ENCODE peak calls at places on chromosomes 7 and 10, in nine cellular contexts. One of them, this sample, is unnamed.

GRCh38 chr10:116270691-116271592 is 2.1 kb downstream of the GFRA1 start:
- DNase-seq in HFF-Myc: no peak
- DNase-seq in uterus: peak; percentile 26
- DNase-seq in neural progenitor cell: peak; percentile 69
- DNase-seq in stomach: no peak
- DNase-seq in suprapubic skin: no peak
- DNase-seq in transverse colon: no peak
- DNase-seq in GM06990: no peak
- DNase-seq in fibroblast of lung: peak; percentile 15
- DNase-seq in this sample: no peak

GRCh38 chr10:6920072-6921019 is 340.3 kb upstream of the PRKCQ start:
- DNase-seq in fibroblast of lung: peak; percentile 52
- DNase-seq in stomach: peak; percentile 82
- DNase-seq in uterus: peak; percentile 67
- DNase-seq in GM06990: peak; percentile 52
- DNase-seq in suprapubic skin: no peak
- DNase-seq in HFF-Myc: no peak
- DNase-seq in transverse colon: peak; percentile 77
- DNase-seq in neural progenitor cell: peak; percentile 87
- DNase-seq in this sample: peak; percentile 7

GRCh38 chr10:118767297-118768040 is 12.7 kb upstream of the CACUL1 start:
- DNase-seq in neural progenitor cell: no peak
- DNase-seq in GM06990: no peak
- DNase-seq in transverse colon: no peak
- DNase-seq in fibroblast of lung: no peak
- DNase-seq in stomach: no peak
- DNase-seq in uterus: no peak
- DNase-seq in suprapubic skin: no peak
- DNase-seq in HFF-Myc: no peak
- DNase-seq in this sample: no peak

GRCh38 chr7:129670636-129671035 is 59.1 kb downstream of the NRF1 start:
- DNase-seq in stomach: no peak
- DNase-seq in suprapubic skin: no peak
- DNase-seq in uterus: no peak
- DNase-seq in GM06990: no peak
- DNase-seq in fibroblast of lung: peak; percentile 31
- DNase-seq in transverse colon: no peak
- DNase-seq in HFF-Myc: no peak
- DNase-seq in neural progenitor cell: no peak
- DNase-seq in this sample: no peak

GRCh38 chr10:69073025-69073424 is 14.9 kb upstream of the SRGN start:
- DNase-seq in uterus: no peak
- DNase-seq in transverse colon: no peak
- DNase-seq in fibroblast of lung: no peak
- DNase-seq in stomach: no peak
- DNase-seq in neural progenitor cell: no peak
- DNase-seq in HFF-Myc: no peak
- DNase-seq in suprapubic skin: no peak
- DNase-seq in GM06990: no peak
- DNase-seq in this sample: no peak

GRCh38 chr10:122954731-122955050 is 664 bp upstream of the C10orf88 start:
- DNase-seq in HFF-Myc: no peak
- DNase-seq in transverse colon: no peak
- DNase-seq in fibroblast of lung: no peak
- DNase-seq in suprapubic skin: no peak
- DNase-seq in uterus: no peak
- DNase-seq in stomach: no peak
- DNase-seq in neural progenitor cell: no peak
- DNase-seq in GM06990: no peak
- DNase-seq in this sample: no peak

GRCh38 chr10:58157076-58157766 is 110.5 kb downstream of the IPMK start:
- DNase-seq in fibroblast of lung: peak; percentile 99
- DNase-seq in suprapubic skin: no peak
- DNase-seq in neural progenitor cell: no peak
- DNase-seq in uterus: no peak
- DNase-seq in GM06990: no peak
- DNase-seq in stomach: peak; percentile 46
- DNase-seq in HFF-Myc: peak; percentile 99
- DNase-seq in transverse colon: no peak
- DNase-seq in this sample: peak; percentile 83

GRCh38 chr7:117990834-117991233 is 117.6 kb upstream of the CTTNBP2 start:
- DNase-seq in HFF-Myc: no peak
- DNase-seq in fibroblast of lung: no peak
- DNase-seq in uterus: no peak
- DNase-seq in stomach: no peak
- DNase-seq in transverse colon: no peak
- DNase-seq in suprapubic skin: no peak
- DNase-seq in neural progenitor cell: no peak
- DNase-seq in GM06990: no peak
- DNase-seq in this sample: no peak

GRCh38 chr7:91266931-91267557 is 2.8 kb downstream of the FZD1 start:
- DNase-seq in fibroblast of lung: peak; percentile 20
- DNase-seq in uterus: no peak
- DNase-seq in suprapubic skin: no peak
- DNase-seq in stomach: no peak
- DNase-seq in neural progenitor cell: peak; percentile 43
- DNase-seq in transverse colon: no peak
- DNase-seq in GM06990: no peak
- DNase-seq in HFF-Myc: no peak
- DNase-seq in this sample: no peak

GRCh38 chr10:99827906-99828305 is 45.5 kb downstream of the ABCC2 start:
- DNase-seq in transverse colon: no peak
- DNase-seq in GM06990: no peak
- DNase-seq in fibroblast of lung: peak; percentile 32
- DNase-seq in suprapubic skin: no peak
- DNase-seq in neural progenitor cell: no peak
- DNase-seq in stomach: no peak
- DNase-seq in uterus: no peak
- DNase-seq in HFF-Myc: peak; percentile 54
- DNase-seq in this sample: no peak

GRCh38 chr10:107163904-107164861 is at the start of gene SORCS1:
- DNase-seq in HFF-Myc: no peak
- DNase-seq in neural progenitor cell: peak; percentile 87
- DNase-seq in uterus: peak; percentile 19
- DNase-seq in fibroblast of lung: peak; percentile 7
- DNase-seq in GM06990: no peak
- DNase-seq in suprapubic skin: no peak
- DNase-seq in stomach: no peak
- DNase-seq in transverse colon: peak; percentile 16
- DNase-seq in this sample: no peak

GRCh38 chr7:4531236-4531635 is 150.9 kb upstream of the FOXK1 start:
- DNase-seq in GM06990: no peak
- DNase-seq in HFF-Myc: no peak
- DNase-seq in suprapubic skin: no peak
- DNase-seq in stomach: no peak
- DNase-seq in fibroblast of lung: no peak
- DNase-seq in neural progenitor cell: no peak
- DNase-seq in uterus: no peak
- DNase-seq in transverse colon: no peak
- DNase-seq in this sample: no peak

GRCh38 chr7:40329601-40330153 is 194.9 kb downstream of the SUGCT start:
- DNase-seq in stomach: no peak
- DNase-seq in HFF-Myc: peak; percentile 40
- DNase-seq in transverse colon: no peak
- DNase-seq in GM06990: no peak
- DNase-seq in neural progenitor cell: peak; percentile 35
- DNase-seq in suprapubic skin: no peak
- DNase-seq in uterus: no peak
- DNase-seq in fibroblast of lung: peak; percentile 57
- DNase-seq in this sample: no peak

GRCh38 chr10:22437620-22438588 is 92.6 kb downstream of the SPAG6 start:
- DNase-seq in suprapubic skin: no peak
- DNase-seq in transverse colon: no peak
- DNase-seq in GM06990: no peak
- DNase-seq in fibroblast of lung: peak; percentile 36
- DNase-seq in uterus: peak; percentile 58
- DNase-seq in neural progenitor cell: peak; percentile 23
- DNase-seq in HFF-Myc: no peak
- DNase-seq in stomach: peak; percentile 30
- DNase-seq in this sample: no peak

GRCh38 chr10:94409016-94409657 is 6.8 kb downstream of the TBC1D12 start:
- DNase-seq in fibroblast of lung: peak; percentile 47
- DNase-seq in GM06990: no peak
- DNase-seq in stomach: no peak
- DNase-seq in uterus: no peak
- DNase-seq in neural progenitor cell: peak; percentile 50
- DNase-seq in suprapubic skin: no peak
- DNase-seq in transverse colon: no peak
- DNase-seq in HFF-Myc: no peak
- DNase-seq in this sample: no peak

GRCh38 chr10:95324436-95325268 is 33.8 kb upstream of the PDLIM1 start:
- DNase-seq in uterus: no peak
- DNase-seq in fibroblast of lung: no peak
- DNase-seq in HFF-Myc: no peak
- DNase-seq in GM06990: no peak
- DNase-seq in neural progenitor cell: no peak
- DNase-seq in suprapubic skin: no peak
- DNase-seq in transverse colon: no peak
- DNase-seq in stomach: no peak
- DNase-seq in this sample: no peak

GRCh38 chr7:80804581-80804980 is 114.3 kb downstream of the SEMA3C start:
- DNase-seq in GM06990: no peak
- DNase-seq in fibroblast of lung: no peak
- DNase-seq in transverse colon: no peak
- DNase-seq in stomach: no peak
- DNase-seq in uterus: no peak
- DNase-seq in neural progenitor cell: no peak
- DNase-seq in suprapubic skin: no peak
- DNase-seq in HFF-Myc: no peak
- DNase-seq in this sample: no peak

DNA sequence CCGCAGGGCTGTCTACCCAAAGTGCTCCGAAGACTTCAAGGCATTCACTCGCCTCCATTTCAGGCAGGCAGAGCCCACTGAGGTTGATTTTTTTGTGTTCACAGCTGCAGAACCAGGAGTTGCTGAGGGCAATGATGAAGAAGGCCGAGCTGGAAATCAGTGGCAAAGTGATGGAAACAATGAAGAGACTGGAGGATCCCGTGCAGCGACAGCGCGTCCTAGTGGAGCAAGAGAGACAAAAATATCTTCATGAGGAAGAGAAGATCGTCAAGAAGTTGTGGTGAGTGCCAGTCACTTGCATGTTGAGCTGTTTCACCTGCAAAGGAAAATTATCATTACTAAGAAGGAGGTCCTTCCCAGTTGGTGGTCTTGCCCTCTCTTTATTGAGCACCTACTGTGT is 210.5 kb downstream of the ARHGAP21 start:
- DNase-seq in suprapubic skin: no peak
- DNase-seq in transverse colon: no peak
- DNase-seq in fibroblast of lung: peak; percentile 27
- DNase-seq in neural progenitor cell: peak; percentile 59
- DNase-seq in GM06990: no peak
- DNase-seq in HFF-Myc: peak; percentile 9
- DNase-seq in stomach: no peak
- DNase-seq in uterus: no peak
- DNase-seq in this sample: no peak
- TF ChIP-seq CTCF in suprapubic skin: peak; percentile 8
- TF ChIP-seq CTCF in transverse colon: peak; percentile 13
- TF ChIP-seq CTCF in fibroblast of lung: peak; percentile 65
- TF ChIP-seq CTCF in neural progenitor cell: peak; percentile 55
- TF ChIP-seq CTCF in GM06990: peak; percentile 16
- TF ChIP-seq CTCF in HFF-Myc: peak; percentile 48
- TF ChIP-seq CTCF in stomach: no peak
- TF ChIP-seq CTCF in uterus: no peak
- TF ChIP-seq CTCF in this sample: no peak

GRCh38 chr10:24208661-24209420 is at the start of gene KIAA1217:
- DNase-seq in suprapubic skin: no peak
- DNase-seq in neural progenitor cell: peak; percentile 85
- DNase-seq in uterus: peak; percentile 21
- DNase-seq in stomach: peak; percentile 39
- DNase-seq in GM06990: peak; percentile 40
- DNase-seq in fibroblast of lung: peak; percentile 63
- DNase-seq in transverse colon: peak; percentile 51
- DNase-seq in HFF-Myc: peak; percentile 14
- DNase-seq in this sample: no peak
- H3K4me3 ChIP-seq in suprapubic skin: peak within 1 kb of the TSS; percentile 51
- H3K4me3 ChIP-seq in neural progenitor cell: peak within 1 kb of the TSS; percentile 56
- H3K4me3 ChIP-seq in uterus: peak within 1 kb of the TSS; percentile 51
- H3K4me3 ChIP-seq in stomach: peak within 1 kb of the TSS; percentile 49
- H3K4me3 ChIP-seq in GM06990: peak within 1 kb of the TSS; percentile 64
- H3K4me3 ChIP-seq in fibroblast of lung: peak within 1 kb of the TSS; percentile 70
- H3K4me3 ChIP-seq in transverse colon: peak within 1 kb of the TSS; percentile 46
- H3K4me3 ChIP-seq in HFF-Myc: peak within 1 kb of the TSS; percentile 52
- H3K4me3 ChIP-seq in this sample: peak within 1 kb of the TSS; percentile 54

DNA sequence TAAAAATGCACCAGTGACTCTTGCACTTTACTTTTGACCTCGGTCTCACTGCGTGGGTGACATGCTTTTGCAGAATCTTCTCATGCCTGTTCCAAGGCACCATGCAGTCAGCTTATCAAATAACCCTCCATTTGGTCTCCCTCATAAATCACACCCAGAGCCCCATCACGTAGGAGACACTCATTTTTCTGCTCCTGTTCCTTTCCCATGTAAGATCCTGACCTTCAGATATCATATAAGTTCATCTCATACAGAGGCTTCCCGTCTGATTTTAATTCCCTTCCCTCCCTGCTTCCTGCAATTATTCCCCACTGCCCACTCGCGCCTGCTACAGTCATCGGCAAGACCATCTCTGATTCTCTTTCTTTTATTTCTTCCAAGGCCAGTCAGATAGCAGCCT is 1226.3 kb upstream of the AUTS2 start:
- DNase-seq in HFF-Myc: no peak
- DNase-seq in uterus: no peak
- DNase-seq in GM06990: no peak
- DNase-seq in fibroblast of lung: no peak
- DNase-seq in transverse colon: no peak
- DNase-seq in stomach: no peak
- DNase-seq in suprapubic skin: no peak
- DNase-seq in neural progenitor cell: no peak
- DNase-seq in this sample: no peak
- TF ChIP-seq CTCF in HFF-Myc: no peak
- TF ChIP-seq CTCF in uterus: no peak
- TF ChIP-seq CTCF in GM06990: no peak
- TF ChIP-seq CTCF in fibroblast of lung: no peak
- TF ChIP-seq CTCF in transverse colon: no peak
- TF ChIP-seq CTCF in stomach: no peak
- TF ChIP-seq CTCF in suprapubic skin: no peak
- TF ChIP-seq CTCF in neural progenitor cell: no peak
- TF ChIP-seq CTCF in this sample: no peak

GRCh38 chr10:120810298-120810697 is 40.9 kb upstream of the WDR11 start:
- DNase-seq in suprapubic skin: no peak
- DNase-seq in HFF-Myc: no peak
- DNase-seq in uterus: no peak
- DNase-seq in GM06990: no peak
- DNase-seq in transverse colon: peak; percentile 8
- DNase-seq in fibroblast of lung: no peak
- DNase-seq in stomach: no peak
- DNase-seq in neural progenitor cell: no peak
- DNase-seq in this sample: no peak
- H3K4me3 ChIP-seq in suprapubic skin: no peak overlapping the region
- H3K4me3 ChIP-seq in HFF-Myc: no peak overlapping the region
- H3K4me3 ChIP-seq in uterus: no peak overlapping the region
- H3K4me3 ChIP-seq in GM06990: no peak overlapping the region
- H3K4me3 ChIP-seq in transverse colon: no peak overlapping the region
- H3K4me3 ChIP-seq in fibroblast of lung: no peak overlapping the region
- H3K4me3 ChIP-seq in stomach: no peak overlapping the region
- H3K4me3 ChIP-seq in neural progenitor cell: no peak overlapping the region
- H3K4me3 ChIP-seq in this sample: no peak overlapping the region

GRCh38 chr7:35971133-35971995 is 170.5 kb downstream of the SEPTIN7 start:
- DNase-seq in GM06990: no peak
- DNase-seq in HFF-Myc: no peak
- DNase-seq in transverse colon: no peak
- DNase-seq in uterus: no peak
- DNase-seq in stomach: no peak
- DNase-seq in fibroblast of lung: no peak
- DNase-seq in suprapubic skin: no peak
- DNase-seq in neural progenitor cell: no peak
- DNase-seq in this sample: no peak
- TF ChIP-seq CTCF in GM06990: no peak
- TF ChIP-seq CTCF in HFF-Myc: no peak
- TF ChIP-seq CTCF in transverse colon: peak; percentile 10
- TF ChIP-seq CTCF in uterus: no peak
- TF ChIP-seq CTCF in stomach: peak; percentile 28
- TF ChIP-seq CTCF in fibroblast of lung: no peak
- TF ChIP-seq CTCF in suprapubic skin: peak; percentile 33
- TF ChIP-seq CTCF in neural progenitor cell: no peak
- TF ChIP-seq CTCF in this sample: no peak

This sample was measured in kidney epithelial cell.